ENCODE peak calls at places on chromosomes 2 and 18, in six cellular contexts. I, S, E, J, K and G are unnamed samples.

GRCh38 chr2:5140367-5140766 is 551.8 kb upstream of the SOX11 start:
- DNase-seq in I (no peak), S (peak; percentile 0), E (no peak), J (no peak), K (peak; percentile 2), G (no peak)

GRCh38 chr2:7825591-7826312 is 856.1 kb upstream of the ID2 start:
- DNase-seq in I (peak; percentile 53), S (peak; percentile 38), E (peak; percentile 80), J (peak; percentile 94), K (no peak), G (no peak)

GRCh38 chr2:121409388-121409787 is 121.3 kb upstream of the RNU4ATAC start:
- DNase-seq in I (no peak), S (no peak), E (no peak), J (no peak), K (no peak), G (no peak)

GRCh38 chr2:179773986-179774385 is 87.4 kb downstream of the ZNF385B start:
- DNase-seq in I (no peak), S (no peak), E (no peak), J (no peak), K (no peak), G (no peak)

GRCh38 chr2:203549406-203549805 is 14.3 kb upstream of the RAPH1 start:
- DNase-seq in I (peak; percentile 40), S (no peak), E (no peak), J (no peak), K (no peak), G (no peak)

GRCh38 chr2:65919579-65920188 is 487.3 kb upstream of the SPRED2 start:
- DNase-seq in I (no peak), S (no peak), E (no peak), J (no peak), K (no peak), G (no peak)

GRCh38 chr2:168002021-168002553 is 245.3 kb downstream of the STK39 start:
- DNase-seq in I (peak; percentile 69), S (peak; percentile 39), E (no peak), J (peak; percentile 3), K (peak; percentile 61), G (peak; percentile 74)

GRCh38 chr2:63790913-63791312 is 50.8 kb upstream of the UGP2 start:
- DNase-seq in I (peak; percentile 97), S (peak; percentile 90), E (peak; percentile 29), J (no peak), K (peak; percentile 92), G (peak; percentile 92)

GRCh38 chr18:41058351-41059125 is 896.5 kb upstream of the PIK3C3 start:
- DNase-seq in I (no peak), S (no peak), E (no peak), J (no peak), K (no peak), G (no peak)

GRCh38 chr2:15770148-15770547 is 170.2 kb upstream of the MYCN start:
- DNase-seq in I (no peak), S (no peak), E (no peak), J (no peak), K (no peak), G (no peak)

GRCh38 chr2:15769235-15769634 is 171.1 kb upstream of the MYCN start:
- DNase-seq in I (no peak), S (no peak), E (no peak), J (no peak), K (no peak), G (no peak)

GRCh38 chr2:15771124-15771523 is 169.2 kb upstream of the MYCN start:
- DNase-seq in I (no peak), S (no peak), E (no peak), J (no peak), K (no peak), G (no peak)

GRCh38 chr2:15769676-15770075 is 170.7 kb upstream of the MYCN start:
- DNase-seq in I (no peak), S (no peak), E (no peak), J (no peak), K (no peak), G (no peak)

GRCh38 chr2:15770606-15771005 is 169.7 kb upstream of the MYCN start:
- DNase-seq in I (no peak), S (no peak), E (no peak), J (no peak), K (no peak), G (no peak)
- TF ChIP-seq CTCF in I (no peak), S (no peak), E (no peak), J (no peak), K (no peak), G (no peak)

GRCh38 chr18:69205925-69206324 is 194.8 kb upstream of the DOK6 start:
- DNase-seq in I (no peak), S (no peak), E (no peak), J (no peak), K (peak; percentile 5), G (no peak)
- H3K4me3 ChIP-seq in I (no peak overlapping the region), S (no peak overlapping the region), E (no peak overlapping the region), J (no peak overlapping the region), K (no peak overlapping the region), G (no peak overlapping the region)

GRCh38 chr2:128306081-128306930 is 12.4 kb downstream of the HS6ST1 start:
- DNase-seq in I (peak; percentile 98), S (peak; percentile 86), E (peak; percentile 86), J (no peak), K (peak; percentile 99), G (peak; percentile 100)
- TF ChIP-seq CTCF in I (peak; percentile 58), S (peak; percentile 26), E (peak; percentile 40), J (no peak), K (peak; percentile 66), G (peak; percentile 51)

GRCh38 chr2:60499082-60499429 is 54.4 kb downstream of the BCL11A start:
- DNase-seq in I (no peak), S (no peak), E (no peak), J (no peak), K (no peak), G (no peak)

GRCh38 chr2:60502123-60502522 is 51.3 kb downstream of the BCL11A start:
- DNase-seq in I (no peak), S (no peak), E (no peak), J (no peak), K (no peak), G (no peak)

GRCh38 chr2:60498176-60499081 is 55.0 kb downstream of the BCL11A start:
- DNase-seq in I (no peak), S (no peak), E (no peak), J (peak; percentile 18), K (no peak), G (no peak)

GRCh38 chr2:60500861-60501260 is 52.6 kb downstream of the BCL11A start:
- DNase-seq in I (peak; percentile 4), S (no peak), E (no peak), J (no peak), K (no peak), G (no peak)

DNA sequence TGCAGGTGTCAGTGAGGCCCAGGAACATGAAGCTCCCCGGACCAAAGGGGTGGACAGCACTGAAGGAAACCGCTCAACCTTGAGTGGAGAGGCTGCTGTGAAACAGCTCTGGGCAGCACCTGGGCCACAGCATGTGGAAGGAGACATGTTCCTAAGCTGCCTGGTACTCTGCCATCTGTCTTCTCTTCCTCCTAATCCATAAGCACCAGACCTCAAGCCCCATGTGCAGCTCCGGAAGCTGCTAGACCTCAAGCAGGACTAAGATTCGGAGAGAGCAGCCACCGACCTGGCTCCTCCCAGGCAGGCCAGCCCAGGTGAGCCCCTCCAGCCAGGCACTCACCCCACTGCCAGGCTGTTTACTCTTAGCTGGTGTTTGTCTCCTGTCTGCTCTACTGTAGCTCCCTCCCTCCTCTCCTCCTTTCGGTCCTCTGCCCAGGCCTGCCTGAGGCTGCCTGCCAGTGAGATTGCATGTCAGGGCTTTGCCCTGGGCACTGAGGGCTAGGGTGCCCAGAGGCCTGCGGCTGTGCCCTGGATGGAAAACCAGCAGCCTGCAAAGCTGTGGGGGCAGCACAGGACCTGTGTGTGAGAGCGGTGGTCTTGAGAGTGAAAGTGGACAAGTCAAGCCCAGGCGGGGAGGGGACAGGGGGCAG is 53.7 kb downstream of the BCL11A start:
- DNase-seq in I (no peak), S (no peak), E (no peak), J (no peak), K (no peak), G (no peak)
- H3K4me3 ChIP-seq in I (no peak overlapping the region), S (no peak overlapping the region), E (no peak overlapping the region), J (no peak overlapping the region), K (no peak overlapping the region), G (no peak overlapping the region)

GRCh38 chr18:69367104-69367503 is 33.6 kb upstream of the DOK6 start:
- DNase-seq in I (no peak), S (no peak), E (no peak), J (no peak), K (no peak), G (no peak)

GRCh38 chr18:69365658-69366057 is 35.0 kb upstream of the DOK6 start:
- DNase-seq in I (no peak), S (no peak), E (no peak), J (no peak), K (no peak), G (no peak)
- TF ChIP-seq CTCF in I (no peak), S (no peak), E (no peak), J (no peak), K (no peak), G (no peak)

GRCh38 chr2:97661927-97662326 is 1.9 kb downstream of the ACTR1B start:
- DNase-seq in I (no peak), S (no peak), E (no peak), J (no peak), K (no peak), G (no peak)
- H3K4me3 ChIP-seq in I (no peak overlapping the region), S (no peak overlapping the region), E (no peak overlapping the region), J (peak overlapping the region; percentile 82), K (no peak overlapping the region), G (no peak overlapping the region)